ENCODE peak calls at places on chromosomes 12 and 14, in ten cellular contexts. H is BJ, C is hepatocyte, J is fibroblast of lung, M is SK-N-SH, L is left ventricle myocardium inferior, X is heart right ventricle, G is dorsolateral prefrontal cortex, S is lower lobe of right lung, W is thyroid gland. Z is an unnamed sample. For H3K27me3, the result is how much of the 10 kb centered on the place peaks cover.

GRCh38 chr12:18935371-18935965 is 194.1 kb upstream of the PLEKHA5 start:
- DNase-seq in H (no peak), C (no peak), J (no peak), M (no peak), L (no peak), X (no peak), G (no peak), S (no peak), W (no peak), Z (no peak)

GRCh38 chr12:92933606-92934005 is 4.5 kb upstream of the EEA1 start:
- DNase-seq in H (no peak), C (no peak), J (no peak), M (no peak), L (no peak), X (no peak), G (no peak), S (no peak), W (no peak), Z (no peak)

GRCh38 chr12:114687802-114688201 is 3.8 kb upstream of the TBX3 start:
- DNase-seq in H (no peak), C (no peak), J (peak), M (no peak), L (no peak), X (no peak), G (no peak), S (no peak), W (no peak), Z (no peak)

GRCh38 chr12:130514149-130514551 is 176.5 kb downstream of the PIWIL1 start:
- DNase-seq in H (no peak), C (no peak), J (no peak), M (peak), L (no peak), X (no peak), G (no peak), S (no peak), W (peak), Z (no peak)

GRCh38 chr14:91350813-91351507 is 66.7 kb downstream of the CCDC88C start:
- DNase-seq in H (no peak), C (no peak), J (no peak), M (no peak), L (no peak), X (no peak), G (no peak), S (peak), W (no peak), Z (no peak)

GRCh38 chr12:83161451-83161850 is 474.7 kb downstream of the TMTC2 start:
- DNase-seq in H (peak), C (no peak), J (no peak), M (no peak), L (no peak), X (no peak), G (no peak), S (no peak), W (no peak), Z (no peak)

GRCh38 chr12:80648866-80649265 is 58.6 kb upstream of the MYF6 start:
- DNase-seq in H (peak), C (no peak), J (peak), M (no peak), L (no peak), X (no peak), G (no peak), S (no peak), W (no peak), Z (no peak)

GRCh38 chr12:116520801-116521471 is 38.2 kb upstream of the MAP1LC3B2 start:
- DNase-seq in H (no peak), C (no peak), J (peak), M (peak), L (no peak), X (no peak), G (peak), S (no peak), W (no peak), Z (no peak)

GRCh38 chr14:30681752-30682355 is 59.7 kb downstream of the SCFD1 start:
- DNase-seq in H (no peak), C (peak), J (peak), M (peak), L (no peak), X (no peak), G (no peak), S (no peak), W (no peak), Z (no peak)

GRCh38 chr12:56358836-56359532 is 923 bp downstream of the STAT2 start:
- DNase-seq in H (peak), C (no peak), J (peak), M (no peak), L (no peak), X (no peak), G (peak), S (no peak), W (no peak), Z (no peak)

GRCh38 chr12:130715996-130716917 is at the start of gene RIMBP2:
- DNase-seq in H (no peak), C (peak), J (peak), M (peak), L (no peak), X (no peak), G (peak), S (no peak), W (peak), Z (peak)

GRCh38 chr12:119486599-119487154 is 106.9 kb upstream of the TMEM233 start:
- DNase-seq in H (no peak), C (no peak), J (no peak), M (peak), L (no peak), X (no peak), G (no peak), S (no peak), W (no peak), Z (peak)

GRCh38 chr14:97697772-97698171 is 900.6 kb downstream of the VRK1 start:
- DNase-seq in H (no peak), C (no peak), J (no peak), M (no peak), L (no peak), X (no peak), G (no peak), S (no peak), W (no peak), Z (no peak)

GRCh38 chr14:100594625-100594951 is 7.4 kb upstream of the BEGAIN start:
- DNase-seq in H (no peak), C (no peak), J (no peak), M (no peak), L (peak), X (no peak), G (peak), S (peak), W (no peak), Z (no peak)

GRCh38 chr12:103799504-103800251 is 41.4 kb downstream of the NT5DC3 start:
- DNase-seq in H (no peak), C (peak), J (peak), M (no peak), L (no peak), X (no peak), G (no peak), S (no peak), W (peak), Z (no peak)

GRCh38 chr12:30515351-30515750 is 180.3 kb downstream of the IPO8 start:
- DNase-seq in H (no peak), C (peak), J (peak), M (peak), L (no peak), X (no peak), G (no peak), S (no peak), W (no peak), Z (no peak)

GRCh38 chr12:108825205-108825950 is 32.0 kb downstream of the SSH1 start:
- DNase-seq in H (no peak), C (no peak), J (peak), M (no peak), L (no peak), X (no peak), G (no peak), S (no peak), W (no peak), Z (no peak)

GRCh38 chr12:52232916-52233461 is at the start of gene KRT7:
- DNase-seq in H (no peak), C (peak), J (no peak), M (peak), L (no peak), X (no peak), G (no peak), S (peak), W (peak), Z (no peak)

GRCh38 chr14:59224341-59224740 is 35.9 kb downstream of the DAAM1 start:
- DNase-seq in H (no peak), C (no peak), J (no peak), M (no peak), L (no peak), X (no peak), G (no peak), S (no peak), W (no peak), Z (no peak)

GRCh38 chr12:100661300-100661951 is 87.9 kb downstream of the GAS2L3 start:
- DNase-seq in H (no peak), C (no peak), J (no peak), M (no peak), L (no peak), X (no peak), G (no peak), S (no peak), W (no peak), Z (no peak)

GRCh38 chr14:64422753-64423152 is 34.6 kb downstream of the MTHFD1 start:
- DNase-seq in H (no peak), C (no peak), J (no peak), M (no peak), L (no peak), X (no peak), G (no peak), S (no peak), W (no peak), Z (no peak)

GRCh38 chr12:53052419-53053222 is 2.8 kb downstream of the TNS2 start:
- DNase-seq in H (no peak), C (peak), J (peak), M (no peak), L (peak), X (peak), G (peak), S (peak), W (peak), Z (no peak)

GRCh38 chr12:109934026-109934425 is 34.0 kb downstream of the TCHP start:
- DNase-seq in H (no peak), C (no peak), J (peak), M (no peak), L (no peak), X (no peak), G (no peak), S (no peak), W (peak), Z (peak)

GRCh38 chr12:74725154-74725553 is 187.5 kb downstream of the ATXN7L3B start:
- DNase-seq in H (no peak), C (no peak), J (no peak), M (no peak), L (no peak), X (no peak), G (no peak), S (no peak), W (no peak), Z (no peak)

GRCh38 chr14:53881161-53881846 is 75.3 kb downstream of the BMP4 start:
- DNase-seq in H (peak), C (peak), J (peak), M (no peak), L (no peak), X (no peak), G (no peak), S (no peak), W (no peak), Z (no peak)

GRCh38 chr12:9941838-9942237 is 9.7 kb upstream of the CLEC2A start:
- DNase-seq in H (no peak), C (no peak), J (no peak), M (no peak), L (no peak), X (no peak), G (no peak), S (no peak), W (no peak), Z (no peak)

GRCh38 chr12:9944404-9944803 is 12.2 kb upstream of the CLEC2A start:
- DNase-seq in H (no peak), C (no peak), J (no peak), M (no peak), L (no peak), X (no peak), G (no peak), S (no peak), W (no peak), Z (no peak)

GRCh38 chr12:9940370-9940769 is 8.2 kb upstream of the CLEC2A start:
- DNase-seq in H (no peak), C (peak), J (peak), M (no peak), L (no peak), X (no peak), G (no peak), S (no peak), W (no peak), Z (no peak)

GRCh38 chr12:9947674-9948073 is 15.5 kb upstream of the CLEC2A start:
- DNase-seq in H (no peak), C (no peak), J (no peak), M (no peak), L (no peak), X (no peak), G (no peak), S (no peak), W (no peak), Z (no peak)

GRCh38 chr12:9943244-9943643 is 11.1 kb upstream of the CLEC2A start:
- DNase-seq in H (no peak), C (no peak), J (no peak), M (no peak), L (no peak), X (no peak), G (no peak), S (peak), W (no peak), Z (no peak)
- TF ChIP-seq CTCF in H (no peak), C (no peak), J (no peak), M (no peak), L (no peak), X (no peak), G (no peak), S (no peak), W (no peak), Z (no peak)

GRCh38 chr12:118185602-118186397 is 49.9 kb downstream of the PEBP1 start:
- DNase-seq in H (no peak), C (no peak), J (no peak), M (no peak), L (no peak), X (no peak), G (no peak), S (no peak), W (no peak), Z (no peak)

GRCh38 chr12:118187746-118188390 is 51.9 kb downstream of the PEBP1 start:
- DNase-seq in H (no peak), C (no peak), J (peak), M (peak), L (no peak), X (no peak), G (no peak), S (no peak), W (no peak), Z (no peak)

GRCh38 chr12:118190266-118190665 is 54.3 kb downstream of the PEBP1 start:
- DNase-seq in H (no peak), C (peak), J (peak), M (peak), L (no peak), X (no peak), G (no peak), S (no peak), W (no peak), Z (no peak)

GRCh38 chr12:118189761-118190181 is 53.8 kb downstream of the PEBP1 start:
- DNase-seq in H (no peak), C (peak), J (peak), M (peak), L (peak), X (peak), G (peak), S (no peak), W (peak), Z (peak)

DNA sequence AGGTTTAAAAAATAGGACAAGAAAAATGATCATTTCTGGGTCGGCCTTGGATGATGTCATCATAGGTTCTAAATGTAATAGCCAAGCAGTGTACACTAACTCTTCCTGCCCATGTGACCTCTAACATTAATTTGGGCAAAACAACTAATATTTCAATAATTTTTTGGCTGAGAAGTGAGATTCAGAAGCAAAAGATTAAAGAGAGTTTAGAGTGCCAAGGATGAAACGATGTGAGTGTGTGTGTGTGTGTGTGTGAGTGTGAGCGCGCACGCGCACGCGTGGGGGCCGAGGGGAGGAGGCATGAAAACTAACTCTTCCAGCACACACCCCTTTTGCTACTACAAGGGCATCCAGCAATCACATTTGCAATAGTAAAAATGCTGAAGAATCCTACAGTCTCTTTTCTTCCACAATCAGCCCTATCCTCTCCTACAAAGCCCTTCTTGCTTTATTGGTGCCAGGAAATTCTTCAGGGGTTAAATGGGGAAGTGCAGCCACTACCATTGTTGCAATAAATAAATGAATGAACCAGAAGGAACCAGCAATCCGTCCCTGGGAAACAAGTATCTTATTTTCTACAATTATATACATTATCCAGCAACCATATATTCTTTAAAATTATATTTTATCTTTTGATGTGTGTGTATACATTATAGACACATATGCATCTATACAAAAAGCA is 52.9 kb downstream of the PEBP1 start:
- DNase-seq in H (no peak), C (no peak), J (peak), M (peak), L (peak), X (peak), G (peak), S (no peak), W (no peak), Z (no peak)
- H3K4me3 ChIP-seq in H (no peak), C (peak), J (peak), M (peak), L (peak), X (peak), G (peak), S (peak), W (no peak), Z (no peak)

GRCh38 chr14:104509673-104510072 is 69.9 kb upstream of the C14orf180 start:
- DNase-seq in H (no peak), C (no peak), J (no peak), M (peak), L (no peak), X (no peak), G (no peak), S (no peak), W (no peak), Z (peak)
- H3K27me3 ChIP-seq in H (under half), C (under half), J (under half), M (under half), L (under half), X (under half), G (under half), S (under half), W (under half), Z (under half)

GRCh38 chr12:71639341-71639760 is 24.3 kb downstream of the ZFC3H1 start:
- DNase-seq in H (no peak), C (no peak), J (no peak), M (peak), L (no peak), X (no peak), G (no peak), S (no peak), W (peak), Z (peak)

GRCh38 chr12:71641390-71641789 is 22.3 kb downstream of the ZFC3H1 start:
- DNase-seq in H (no peak), C (no peak), J (no peak), M (no peak), L (no peak), X (no peak), G (no peak), S (no peak), W (no peak), Z (no peak)

GRCh38 chr12:71640316-71640715 is 23.3 kb downstream of the ZFC3H1 start:
- DNase-seq in H (no peak), C (no peak), J (no peak), M (no peak), L (no peak), X (no peak), G (no peak), S (no peak), W (no peak), Z (no peak)

GRCh38 chr12:71645268-71645667 is 18.4 kb downstream of the ZFC3H1 start:
- DNase-seq in H (no peak), C (no peak), J (no peak), M (no peak), L (no peak), X (no peak), G (no peak), S (no peak), W (no peak), Z (no peak)

GRCh38 chr12:71642264-71642663 is 21.4 kb downstream of the ZFC3H1 start:
- DNase-seq in H (no peak), C (no peak), J (no peak), M (no peak), L (no peak), X (no peak), G (no peak), S (no peak), W (no peak), Z (no peak)
- TF ChIP-seq CTCF in H (no peak), C (no peak), J (no peak), M (no peak), L (no peak), X (no peak), G (no peak), S (no peak), W (no peak), Z (no peak)

DNA sequence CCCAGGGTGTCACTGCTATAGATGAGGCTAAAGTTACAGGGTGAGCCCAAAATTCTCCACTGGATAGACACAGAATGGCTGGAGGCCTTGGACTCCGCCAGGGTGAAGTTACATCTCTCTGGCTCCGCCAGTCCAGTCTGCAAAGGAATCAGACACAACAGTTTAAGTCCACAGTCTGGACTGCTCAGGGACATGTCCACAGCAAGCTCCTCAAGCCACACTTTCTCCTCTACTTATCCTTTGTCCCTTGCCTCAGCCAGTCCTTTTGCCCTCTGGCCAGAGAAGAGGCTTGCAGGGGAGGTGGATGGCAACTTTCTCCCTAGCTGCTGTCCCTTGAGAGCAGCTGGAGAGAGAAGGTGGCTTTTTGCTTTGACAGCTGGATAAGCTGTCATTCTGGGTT is 28.0 kb downstream of the PTPRB start:
- DNase-seq in H (no peak), C (peak), J (no peak), M (peak), L (no peak), X (no peak), G (no peak), S (no peak), W (no peak), Z (peak)
- H3K4me3 ChIP-seq in H (peak), C (peak), J (no peak), M (peak), L (peak), X (peak), G (peak), S (peak), W (no peak), Z (peak)

DNA sequence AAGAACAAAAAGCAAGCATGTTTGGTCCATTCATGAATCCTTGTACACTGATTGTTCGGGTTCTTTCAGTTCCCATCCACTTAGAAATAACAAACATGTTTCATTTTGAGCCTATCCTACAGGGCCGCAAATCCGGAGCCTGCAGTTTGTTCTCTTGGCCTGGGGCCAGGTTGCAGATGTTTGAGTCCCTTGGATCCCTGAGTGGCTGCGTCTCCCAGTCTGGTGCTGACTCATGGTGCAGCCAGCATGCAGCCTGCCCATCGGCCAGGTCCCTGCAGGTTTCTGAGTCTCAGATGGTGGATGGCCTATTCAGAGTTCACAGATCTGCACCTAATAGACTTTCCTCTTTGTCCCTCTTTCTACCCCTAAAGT is 1.9 kb upstream of the DYNC1H1 start:
- DNase-seq in H (no peak), C (peak), J (peak), M (peak), L (peak), X (peak), G (peak), S (peak), W (peak), Z (peak)
- H3K27me3 ChIP-seq in H (under half), C (under half), J (under half), M (under half), L (under half), X (under half), G (under half), S (under half), W (under half), Z (under half)

DNA sequence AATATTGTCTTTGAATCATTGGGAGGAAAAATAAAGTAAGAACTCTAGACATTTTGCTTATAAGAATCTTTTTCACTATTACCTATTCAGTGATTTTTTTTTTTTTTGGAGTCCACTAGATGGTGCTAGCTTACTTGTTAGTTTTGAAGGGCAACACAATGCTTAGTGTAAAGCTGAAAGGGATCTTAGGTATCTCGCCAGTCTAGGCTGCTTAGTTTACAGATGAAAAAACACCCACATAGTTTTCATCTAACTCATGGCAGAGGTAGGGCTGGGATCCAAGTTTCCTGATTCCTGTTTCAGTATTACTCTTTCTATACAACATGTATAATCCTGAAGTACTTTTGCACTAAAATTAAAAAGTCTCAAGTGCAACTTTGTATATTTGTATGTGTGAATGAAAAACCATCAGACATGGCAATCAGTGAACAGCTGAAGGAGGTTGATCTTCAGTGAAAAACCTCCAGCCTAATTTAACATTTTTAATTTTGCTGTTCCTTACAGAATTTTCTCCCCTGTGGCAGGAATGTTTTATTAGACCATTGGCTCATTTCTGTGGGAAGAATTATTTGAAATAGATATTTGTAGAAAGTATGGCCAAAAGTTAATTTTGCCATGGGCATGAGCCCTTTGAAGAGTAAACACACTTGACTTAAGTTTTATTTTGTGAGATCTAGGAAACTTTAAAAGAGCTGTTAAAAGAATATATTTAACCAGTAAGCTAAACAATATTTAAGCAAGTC is 40.7 kb downstream of the LRRIQ1 start:
- DNase-seq in H (peak), C (peak), J (peak), M (peak), L (no peak), X (no peak), G (no peak), S (no peak), W (no peak), Z (no peak)
- TF ChIP-seq CTCF in H (peak), C (peak), J (peak), M (peak), L (peak), X (no peak), G (peak), S (peak), W (no peak), Z (peak)

Z was measured in WERI-Rb-1.